ENCODE peak calls at places on chromosomes 5 and 9, in seven cellular contexts. J is A549, O is pulmonary artery endothelial cell, Z is stromal cell of bone marrow, Y is amniotic stem cell, L is OCI-LY7, N is iris pigment epithelial cell. Q is an unnamed sample.

GRCh38 chr9:107390319-107390718 is 99.2 kb downstream of the KLF4 start:
- DNase-seq in J (no peak), O (no peak), Z (no peak), Y (no peak), L (no peak), N (no peak), Q (no peak)

GRCh38 chr5:4080370-4080769 is 484.7 kb downstream of the IRX1 start:
- DNase-seq in J (no peak), O (no peak), Z (no peak), Y (no peak), L (no peak), N (no peak), Q (no peak)

GRCh38 chr9:108665856-108666784 is 189.7 kb downstream of the ACTL7B start:
- DNase-seq in J (no peak), O (no peak), Z (peak; percentile 90), Y (no peak), L (no peak), N (peak; percentile 12), Q (no peak)

GRCh38 chr5:126801992-126802294 is 25.0 kb downstream of the LMNB1 start:
- DNase-seq in J (no peak), O (no peak), Z (peak; percentile 45), Y (peak; percentile 54), L (peak; percentile 56), N (peak; percentile 64), Q (no peak)

GRCh38 chr5:50501510-50502209 is 60.6 kb upstream of the EMB start:
- DNase-seq in J (no peak), O (no peak), Z (no peak), Y (no peak), L (peak; percentile 89), N (no peak), Q (no peak)

GRCh38 chr9:90801507-90802289 is at the start of gene SYK:
- DNase-seq in J (no peak), O (no peak), Z (no peak), Y (no peak), L (peak; percentile 82), N (no peak), Q (no peak)

GRCh38 chr9:105243015-105243686 is 1.3 kb upstream of the SLC44A1 start:
- DNase-seq in J (no peak), O (peak; percentile 30), Z (no peak), Y (peak; percentile 23), L (no peak), N (peak; percentile 69), Q (peak; percentile 48)

GRCh38 chr5:169970911-169971436 is 9.3 kb downstream of the INSYN2B start:
- DNase-seq in J (peak; percentile 79), O (peak; percentile 81), Z (peak; percentile 59), Y (peak; percentile 29), L (no peak), N (peak; percentile 65), Q (peak; percentile 45)

GRCh38 chr5:34529581-34530331 is 126.4 kb upstream of the RAI14 start:
- DNase-seq in J (no peak), O (no peak), Z (no peak), Y (no peak), L (no peak), N (no peak), Q (no peak)

GRCh38 chr5:63456279-63456678 is 506.0 kb downstream of the HTR1A start:
- DNase-seq in J (no peak), O (no peak), Z (no peak), Y (no peak), L (no peak), N (peak; percentile 18), Q (no peak)

GRCh38 chr9:125255781-125256391 is 5.7 kb upstream of the GAPVD1 start:
- DNase-seq in J (peak; percentile 40), O (no peak), Z (no peak), Y (no peak), L (peak; percentile 32), N (no peak), Q (no peak)

GRCh38 chr9:122060481-122060880 is 32.6 kb downstream of the TTLL11 start:
- DNase-seq in J (no peak), O (no peak), Z (no peak), Y (no peak), L (no peak), N (no peak), Q (no peak)

GRCh38 chr5:180112101-180112861 is 40.7 kb upstream of the RNF130 start:
- DNase-seq in J (no peak), O (no peak), Z (no peak), Y (no peak), L (no peak), N (no peak), Q (no peak)

GRCh38 chr9:86557918-86558317 is 203.7 kb upstream of the TUT7 start:
- DNase-seq in J (no peak), O (no peak), Z (no peak), Y (no peak), L (no peak), N (no peak), Q (no peak)

GRCh38 chr5:133980652-133981051 is 12.2 kb upstream of the C5orf15 start:
- DNase-seq in J (no peak), O (no peak), Z (no peak), Y (no peak), L (no peak), N (no peak), Q (no peak)

GRCh38 chr9:127336708-127337352 is 60.1 kb upstream of the SLC2A8 start:
- DNase-seq in J (peak; percentile 80), O (peak; percentile 87), Z (peak; percentile 92), Y (peak; percentile 78), L (no peak), N (peak; percentile 95), Q (peak; percentile 83)

GRCh38 chr5:91925249-91925648 is 542.1 kb upstream of the ARRDC3 start:
- DNase-seq in J (no peak), O (no peak), Z (no peak), Y (no peak), L (no peak), N (no peak), Q (no peak)

GRCh38 chr9:77735515-77735914 is 87.4 kb upstream of the GNA14 start:
- DNase-seq in J (no peak), O (peak; percentile 68), Z (no peak), Y (no peak), L (no peak), N (peak; percentile 35), Q (peak; percentile 80)

Q was measured in glomerular endothelial cell.